ENCODE peak calls at places on chromosomes 6 and 20, in seven cellular contexts. One of them, this sample, is unnamed.

GRCh38 chr6:4883298-4883697 is 107.1 kb downstream of the CDYL start:
- DNase-seq in heart right ventricle: no peak
- DNase-seq in right lobe of liver: no peak
- DNase-seq in mesendoderm: no peak
- DNase-seq in fibroblast of the aortic adventitia: no peak
- DNase-seq in aorta: no peak
- DNase-seq in tibial nerve: no peak
- DNase-seq in this sample: no peak

GRCh38 chr6:160391419-160392116 is 43.4 kb downstream of the SLC22A3 start:
- DNase-seq in mesendoderm: no peak
- DNase-seq in aorta: no peak
- DNase-seq in heart right ventricle: no peak
- DNase-seq in fibroblast of the aortic adventitia: peak; percentile 48
- DNase-seq in tibial nerve: no peak
- DNase-seq in right lobe of liver: no peak
- DNase-seq in this sample: peak; percentile 9

GRCh38 chr6:49453221-49453620 is 9.8 kb downstream of the MMUT start:
- DNase-seq in tibial nerve: no peak
- DNase-seq in fibroblast of the aortic adventitia: peak; percentile 10
- DNase-seq in heart right ventricle: no peak
- DNase-seq in aorta: no peak
- DNase-seq in mesendoderm: peak; percentile 13
- DNase-seq in right lobe of liver: no peak
- DNase-seq in this sample: no peak

GRCh38 chr6:127384007-127384406 is 40.6 kb upstream of the ECHDC1 start:
- DNase-seq in mesendoderm: no peak
- DNase-seq in right lobe of liver: no peak
- DNase-seq in tibial nerve: no peak
- DNase-seq in aorta: no peak
- DNase-seq in heart right ventricle: no peak
- DNase-seq in fibroblast of the aortic adventitia: peak; percentile 91
- DNase-seq in this sample: no peak

GRCh38 chr20:57611605-57612311 is 8.5 kb downstream of the ZBP1 start:
- DNase-seq in aorta: peak; percentile 30
- DNase-seq in heart right ventricle: no peak
- DNase-seq in fibroblast of the aortic adventitia: no peak
- DNase-seq in mesendoderm: no peak
- DNase-seq in tibial nerve: no peak
- DNase-seq in right lobe of liver: peak; percentile 33
- DNase-seq in this sample: no peak

GRCh38 chr20:53631909-53632662 is 38.4 kb upstream of the ZNF217 start:
- DNase-seq in right lobe of liver: peak; percentile 37
- DNase-seq in heart right ventricle: no peak
- DNase-seq in mesendoderm: no peak
- DNase-seq in fibroblast of the aortic adventitia: no peak
- DNase-seq in aorta: no peak
- DNase-seq in tibial nerve: no peak
- DNase-seq in this sample: no peak

GRCh38 chr6:108896111-108896661 is 48.0 kb downstream of the ARMC2 start:
- DNase-seq in heart right ventricle: no peak
- DNase-seq in right lobe of liver: no peak
- DNase-seq in fibroblast of the aortic adventitia: peak; percentile 97
- DNase-seq in aorta: no peak
- DNase-seq in mesendoderm: no peak
- DNase-seq in tibial nerve: no peak
- DNase-seq in this sample: peak; percentile 59

GRCh38 chr20:45419188-45420091 is 3.5 kb downstream of the PIGT start:
- DNase-seq in aorta: peak; percentile 72
- DNase-seq in fibroblast of the aortic adventitia: peak; percentile 99
- DNase-seq in heart right ventricle: peak; percentile 84
- DNase-seq in tibial nerve: no peak
- DNase-seq in right lobe of liver: peak; percentile 64
- DNase-seq in mesendoderm: no peak
- DNase-seq in this sample: peak; percentile 26

GRCh38 chr20:31945790-31946189 is 6.1 kb downstream of the PDRG1 start:
- DNase-seq in right lobe of liver: no peak
- DNase-seq in heart right ventricle: no peak
- DNase-seq in fibroblast of the aortic adventitia: no peak
- DNase-seq in tibial nerve: no peak
- DNase-seq in aorta: no peak
- DNase-seq in mesendoderm: no peak
- DNase-seq in this sample: no peak

GRCh38 chr6:33147807-33148666 is 44.2 kb downstream of the COL11A2 start:
- DNase-seq in tibial nerve: no peak
- DNase-seq in aorta: no peak
- DNase-seq in mesendoderm: peak; percentile 60
- DNase-seq in fibroblast of the aortic adventitia: peak; percentile 81
- DNase-seq in heart right ventricle: no peak
- DNase-seq in right lobe of liver: no peak
- DNase-seq in this sample: peak; percentile 21

GRCh38 chr6:116100419-116101297 is at the start of gene NT5DC1:
- DNase-seq in heart right ventricle: peak; percentile 76
- DNase-seq in fibroblast of the aortic adventitia: peak; percentile 55
- DNase-seq in right lobe of liver: peak; percentile 93
- DNase-seq in mesendoderm: peak; percentile 90
- DNase-seq in tibial nerve: peak; percentile 47
- DNase-seq in aorta: peak; percentile 89
- DNase-seq in this sample: peak; percentile 43

GRCh38 chr6:13767121-13767794 is 47.1 kb downstream of the MCUR1 start:
- DNase-seq in mesendoderm: peak; percentile 35
- DNase-seq in right lobe of liver: no peak
- DNase-seq in heart right ventricle: peak; percentile 78
- DNase-seq in aorta: peak; percentile 70
- DNase-seq in tibial nerve: peak; percentile 23
- DNase-seq in fibroblast of the aortic adventitia: peak; percentile 57
- DNase-seq in this sample: no peak

GRCh38 chr20:12159266-12159665 is 241.6 kb downstream of the BTBD3 start:
- DNase-seq in fibroblast of the aortic adventitia: no peak
- DNase-seq in heart right ventricle: no peak
- DNase-seq in aorta: no peak
- DNase-seq in mesendoderm: no peak
- DNase-seq in right lobe of liver: no peak
- DNase-seq in tibial nerve: no peak
- DNase-seq in this sample: no peak

GRCh38 chr20:18754030-18754659 is 59.4 kb upstream of the SCP2D1 start:
- DNase-seq in aorta: no peak
- DNase-seq in heart right ventricle: no peak
- DNase-seq in tibial nerve: no peak
- DNase-seq in right lobe of liver: no peak
- DNase-seq in fibroblast of the aortic adventitia: no peak
- DNase-seq in mesendoderm: no peak
- DNase-seq in this sample: no peak

GRCh38 chr6:108555399-108556052 is 5.2 kb upstream of the FOXO3 start:
- DNase-seq in mesendoderm: no peak
- DNase-seq in tibial nerve: no peak
- DNase-seq in right lobe of liver: peak; percentile 84
- DNase-seq in fibroblast of the aortic adventitia: no peak
- DNase-seq in aorta: no peak
- DNase-seq in heart right ventricle: peak; percentile 27
- DNase-seq in this sample: no peak

GRCh38 chr20:63176035-63176434 is 39.9 kb downstream of the YTHDF1 start:
- DNase-seq in aorta: no peak
- DNase-seq in mesendoderm: no peak
- DNase-seq in right lobe of liver: no peak
- DNase-seq in tibial nerve: no peak
- DNase-seq in fibroblast of the aortic adventitia: no peak
- DNase-seq in heart right ventricle: no peak
- DNase-seq in this sample: no peak
- H3K4me3 ChIP-seq in aorta: no peak overlapping the region
- H3K4me3 ChIP-seq in mesendoderm: no peak overlapping the region
- H3K4me3 ChIP-seq in right lobe of liver: no peak overlapping the region
- H3K4me3 ChIP-seq in tibial nerve: no peak overlapping the region
- H3K4me3 ChIP-seq in fibroblast of the aortic adventitia: no peak overlapping the region
- H3K4me3 ChIP-seq in heart right ventricle: no peak overlapping the region
- H3K4me3 ChIP-seq in this sample: no peak overlapping the region

GRCh38 chr20:39116020-39116419 is 153.9 kb downstream of the DHX35 start:
- DNase-seq in aorta: no peak
- DNase-seq in mesendoderm: no peak
- DNase-seq in right lobe of liver: no peak
- DNase-seq in fibroblast of the aortic adventitia: no peak
- DNase-seq in heart right ventricle: no peak
- DNase-seq in tibial nerve: no peak
- DNase-seq in this sample: no peak
- H3K4me3 ChIP-seq in aorta: no peak overlapping the region
- H3K4me3 ChIP-seq in mesendoderm: no peak overlapping the region
- H3K4me3 ChIP-seq in right lobe of liver: no peak overlapping the region
- H3K4me3 ChIP-seq in fibroblast of the aortic adventitia: no peak overlapping the region
- H3K4me3 ChIP-seq in heart right ventricle: no peak overlapping the region
- H3K4me3 ChIP-seq in tibial nerve: no peak overlapping the region
- H3K4me3 ChIP-seq in this sample: no peak overlapping the region

GRCh38 chr6:89950879-89951391 is 56.7 kb downstream of the GJA10 start:
- DNase-seq in tibial nerve: no peak
- DNase-seq in heart right ventricle: no peak
- DNase-seq in right lobe of liver: no peak
- DNase-seq in fibroblast of the aortic adventitia: no peak
- DNase-seq in aorta: no peak
- DNase-seq in mesendoderm: no peak
- DNase-seq in this sample: no peak

GRCh38 chr6:89952361-89952680 is 58.1 kb downstream of the GJA10 start:
- DNase-seq in right lobe of liver: no peak
- DNase-seq in fibroblast of the aortic adventitia: no peak
- DNase-seq in heart right ventricle: no peak
- DNase-seq in mesendoderm: no peak
- DNase-seq in tibial nerve: no peak
- DNase-seq in aorta: no peak
- DNase-seq in this sample: no peak

GRCh38 chr6:89950446-89950845 is 56.2 kb downstream of the GJA10 start:
- DNase-seq in fibroblast of the aortic adventitia: no peak
- DNase-seq in right lobe of liver: no peak
- DNase-seq in heart right ventricle: no peak
- DNase-seq in mesendoderm: no peak
- DNase-seq in aorta: no peak
- DNase-seq in tibial nerve: no peak
- DNase-seq in this sample: no peak

GRCh38 chr6:89952696-89953095 is 58.4 kb downstream of the GJA10 start:
- DNase-seq in tibial nerve: no peak
- DNase-seq in mesendoderm: no peak
- DNase-seq in aorta: no peak
- DNase-seq in heart right ventricle: no peak
- DNase-seq in fibroblast of the aortic adventitia: no peak
- DNase-seq in right lobe of liver: no peak
- DNase-seq in this sample: peak; percentile 75

DNA sequence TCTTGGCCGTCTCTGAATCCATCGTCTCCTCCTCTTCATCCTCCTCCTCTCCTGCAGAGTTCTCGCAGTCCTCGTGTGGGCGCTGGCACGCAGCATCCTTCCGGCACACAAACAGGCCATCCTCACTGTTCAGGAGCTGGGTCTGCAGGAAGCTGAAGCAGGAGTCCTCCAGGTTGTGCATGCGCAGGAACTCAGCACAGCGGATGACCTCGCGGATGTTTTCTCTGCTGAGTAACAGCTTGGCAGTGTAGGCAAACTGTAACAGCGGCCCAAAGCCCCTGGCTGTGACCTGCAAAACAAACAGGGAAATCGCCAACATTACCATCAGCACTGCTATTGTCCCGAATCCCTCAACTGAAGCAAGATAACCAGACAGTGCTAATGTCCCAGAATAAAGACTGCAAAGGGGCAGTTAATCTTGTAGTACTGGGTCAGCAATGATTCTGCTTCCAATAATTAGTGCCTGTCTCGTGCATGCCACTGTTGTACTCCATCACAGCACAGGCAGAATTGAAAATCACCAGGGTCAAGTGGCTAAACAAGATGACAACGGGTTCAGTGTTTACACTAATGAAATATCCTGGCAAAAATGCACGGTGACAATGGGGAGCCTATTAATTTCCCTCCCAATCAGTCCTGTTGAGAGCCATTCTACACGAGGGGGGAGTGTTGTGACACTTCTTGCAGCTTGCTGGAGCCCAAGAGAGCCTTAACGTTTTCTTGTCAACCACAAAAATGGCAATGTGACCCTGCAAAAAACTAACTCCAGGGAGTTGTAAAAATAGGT is 57.5 kb downstream of the GJA10 start:
- DNase-seq in mesendoderm: peak; percentile 39
- DNase-seq in aorta: no peak
- DNase-seq in fibroblast of the aortic adventitia: peak; percentile 16
- DNase-seq in right lobe of liver: peak; percentile 82
- DNase-seq in heart right ventricle: no peak
- DNase-seq in tibial nerve: no peak
- DNase-seq in this sample: no peak
- H3K4me3 ChIP-seq in mesendoderm: no peak overlapping the region
- H3K4me3 ChIP-seq in aorta: no peak overlapping the region
- H3K4me3 ChIP-seq in fibroblast of the aortic adventitia: no peak overlapping the region
- H3K4me3 ChIP-seq in right lobe of liver: no peak overlapping the region
- H3K4me3 ChIP-seq in heart right ventricle: no peak overlapping the region
- H3K4me3 ChIP-seq in tibial nerve: no peak overlapping the region
- H3K4me3 ChIP-seq in this sample: no peak overlapping the region

GRCh38 chr20:63945031-63945658 is 11.1 kb downstream of the UCKL1 start:
- DNase-seq in aorta: peak; percentile 47
- DNase-seq in heart right ventricle: no peak
- DNase-seq in fibroblast of the aortic adventitia: no peak
- DNase-seq in tibial nerve: no peak
- DNase-seq in right lobe of liver: no peak
- DNase-seq in mesendoderm: no peak
- DNase-seq in this sample: no peak

GRCh38 chr20:63945921-63946920 is 10.0 kb downstream of the UCKL1 start:
- DNase-seq in heart right ventricle: no peak
- DNase-seq in aorta: no peak
- DNase-seq in mesendoderm: no peak
- DNase-seq in tibial nerve: no peak
- DNase-seq in right lobe of liver: peak; percentile 52
- DNase-seq in fibroblast of the aortic adventitia: no peak
- DNase-seq in this sample: no peak

GRCh38 chr20:63950701-63951397 is 5.4 kb downstream of the UCKL1 start:
- DNase-seq in aorta: no peak
- DNase-seq in tibial nerve: no peak
- DNase-seq in fibroblast of the aortic adventitia: no peak
- DNase-seq in heart right ventricle: no peak
- DNase-seq in right lobe of liver: no peak
- DNase-seq in mesendoderm: no peak
- DNase-seq in this sample: no peak

GRCh38 chr20:63946986-63947637 is 9.1 kb downstream of the UCKL1 start:
- DNase-seq in fibroblast of the aortic adventitia: no peak
- DNase-seq in aorta: no peak
- DNase-seq in right lobe of liver: peak; percentile 45
- DNase-seq in mesendoderm: no peak
- DNase-seq in heart right ventricle: no peak
- DNase-seq in tibial nerve: no peak
- DNase-seq in this sample: no peak

DNA sequence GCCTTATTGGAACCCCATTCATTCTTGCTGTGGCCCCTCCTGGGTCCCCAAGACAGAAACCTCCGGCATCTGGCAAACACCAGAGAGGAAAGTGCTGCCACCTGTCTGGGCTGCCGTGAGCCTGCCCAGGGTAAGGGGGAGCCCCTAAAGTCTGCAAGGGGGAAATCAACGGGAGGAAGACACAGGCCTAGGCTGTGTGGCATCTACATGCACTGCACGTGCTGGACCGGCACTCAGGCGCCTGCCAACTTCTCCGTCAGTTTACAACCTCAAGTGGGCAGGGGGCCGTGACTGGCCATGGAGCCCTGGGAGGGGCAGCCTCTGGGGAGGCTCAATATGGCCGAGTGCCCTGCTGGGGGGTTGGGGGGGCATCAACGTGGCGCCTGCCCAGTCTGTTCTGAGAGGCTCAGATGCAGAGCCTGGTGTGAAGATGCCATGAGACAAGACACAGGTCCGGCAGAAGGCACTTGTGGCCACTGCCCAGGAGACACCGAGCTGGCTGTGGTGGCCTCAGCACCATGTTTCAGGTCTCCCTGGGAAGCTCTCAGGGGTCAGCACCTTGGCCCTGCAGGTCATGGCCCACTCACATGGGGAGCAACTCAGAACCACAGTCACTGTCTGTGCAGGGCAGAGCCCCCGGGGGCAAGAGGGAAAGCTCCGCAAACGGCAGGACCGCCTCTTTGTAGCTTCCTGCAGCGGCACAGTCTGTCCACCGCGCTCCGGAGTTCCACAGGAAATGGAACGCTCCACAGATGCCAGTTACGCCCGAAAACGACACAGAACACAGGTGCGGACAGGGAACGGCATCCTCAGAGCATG is 8.4 kb downstream of the UCKL1 start:
- DNase-seq in fibroblast of the aortic adventitia: no peak
- DNase-seq in heart right ventricle: no peak
- DNase-seq in tibial nerve: no peak
- DNase-seq in aorta: peak; percentile 51
- DNase-seq in right lobe of liver: no peak
- DNase-seq in mesendoderm: no peak
- DNase-seq in this sample: no peak
- H3K4me3 ChIP-seq in fibroblast of the aortic adventitia: no peak overlapping the region
- H3K4me3 ChIP-seq in heart right ventricle: no peak overlapping the region
- H3K4me3 ChIP-seq in tibial nerve: no peak overlapping the region
- H3K4me3 ChIP-seq in aorta: no peak overlapping the region
- H3K4me3 ChIP-seq in right lobe of liver: no peak overlapping the region
- H3K4me3 ChIP-seq in mesendoderm: no peak overlapping the region
- H3K4me3 ChIP-seq in this sample: no peak overlapping the region